ENCODE peak calls at places on chromosome 16, in nine cellular contexts. Y, O, R, L, Z, U, J, D and I are unnamed samples.

GRCh38 chr16:59758848-59759247 is 1024.7 kb upstream of the GOT2 start:
- DNase-seq in Y (no peak), O (no peak), R (no peak), L (no peak), Z (no peak), U (no peak), J (no peak), D (no peak), I (no peak)

GRCh38 chr16:48041861-48042435 is 113.8 kb downstream of the ABCC12 start:
- DNase-seq in Y (no peak), O (peak; percentile 34), R (no peak), L (no peak), Z (no peak), U (peak; percentile 18), J (no peak), D (no peak), I (no peak)

GRCh38 chr16:2308089-2308962 is 32.2 kb downstream of the ABCA3 start:
- DNase-seq in Y (no peak), O (no peak), R (no peak), L (no peak), Z (no peak), U (no peak), J (no peak), D (no peak), I (no peak)

GRCh38 chr16:71473891-71474290 is 11.8 kb upstream of the ZNF23 start:
- DNase-seq in Y (no peak), O (no peak), R (no peak), L (no peak), Z (no peak), U (no peak), J (no peak), D (no peak), I (no peak)

GRCh38 chr16:73213761-73214480 is 166.0 kb upstream of the ZFHX3 start:
- DNase-seq in Y (no peak), O (no peak), R (no peak), L (no peak), Z (no peak), U (no peak), J (no peak), D (no peak), I (no peak)

GRCh38 chr16:11627822-11628457 is 40.3 kb upstream of the SNN start:
- DNase-seq in Y (no peak), O (no peak), R (no peak), L (peak; percentile 74), Z (no peak), U (peak; percentile 25), J (no peak), D (no peak), I (peak; percentile 58)

GRCh38 chr16:79104567-79104966 is 496.0 kb downstream of the MAF start:
- DNase-seq in Y (no peak), O (no peak), R (no peak), L (no peak), Z (no peak), U (no peak), J (no peak), D (no peak), I (no peak)

GRCh38 chr16:54628796-54629625 is 301.7 kb upstream of the IRX5 start:
- DNase-seq in Y (no peak), O (peak; percentile 97), R (peak; percentile 39), L (no peak), Z (no peak), U (no peak), J (no peak), D (no peak), I (peak; percentile 89)

GRCh38 chr16:77838597-77839255 is 50.4 kb downstream of the VAT1L start:
- DNase-seq in Y (no peak), O (no peak), R (no peak), L (no peak), Z (no peak), U (no peak), J (no peak), D (no peak), I (no peak)

GRCh38 chr16:85245307-85246172 is 133.3 kb upstream of the CIBAR2 start:
- DNase-seq in Y (peak; percentile 82), O (peak; percentile 51), R (no peak), L (peak; percentile 83), Z (no peak), U (peak; percentile 84), J (peak; percentile 82), D (no peak), I (peak; percentile 44)

GRCh38 chr16:31253642-31254045 is 6.1 kb upstream of the ITGAM start:
- DNase-seq in Y (no peak), O (peak; percentile 23), R (no peak), L (no peak), Z (no peak), U (peak; percentile 74), J (no peak), D (no peak), I (peak; percentile 27)

GRCh38 chr16:31704138-31704537 is 169.5 kb upstream of the ZNF267 start:
- DNase-seq in Y (no peak), O (no peak), R (no peak), L (no peak), Z (no peak), U (no peak), J (no peak), D (no peak), I (no peak)

GRCh38 chr16:52677487-52677886 is 130.5 kb upstream of the TOX3 start:
- DNase-seq in Y (no peak), O (no peak), R (no peak), L (no peak), Z (no peak), U (no peak), J (no peak), D (no peak), I (peak; percentile 47)

DNA sequence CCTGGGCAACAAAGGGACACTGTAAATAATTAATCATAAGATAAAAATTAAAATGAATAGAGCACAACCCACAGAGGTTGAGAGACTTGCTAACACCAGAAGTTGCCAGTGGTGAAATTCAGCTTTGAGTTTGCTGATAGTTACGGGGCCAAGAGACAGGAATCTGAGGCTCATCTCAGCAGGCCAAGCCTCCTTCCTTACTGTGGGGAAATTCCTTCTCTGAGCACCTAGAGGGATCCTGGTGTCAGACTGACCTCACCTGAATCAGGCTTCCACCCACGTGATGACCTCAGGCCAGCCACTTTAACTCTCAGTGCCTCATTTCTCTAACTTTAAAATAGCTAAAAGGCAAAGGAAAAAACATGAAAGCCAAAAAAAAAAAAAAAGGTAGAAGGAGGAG is 4.7 kb downstream of the ABAT start:
- DNase-seq in Y (no peak), O (no peak), R (no peak), L (no peak), Z (no peak), U (no peak), J (no peak), D (no peak), I (no peak)
- TF ChIP-seq EP300 in Y (no peak), O (no peak), R (no peak), L (no peak), Z (no peak), U (no peak), J (no peak), D (no peak), I (no peak)

GRCh38 chr16:57478396-57479024 is 7.8 kb downstream of the DOK4 start:
- DNase-seq in Y (no peak), O (no peak), R (no peak), L (no peak), Z (no peak), U (no peak), J (no peak), D (no peak), I (no peak)

GRCh38 chr16:57480127-57480753 is 6.1 kb downstream of the DOK4 start:
- DNase-seq in Y (peak; percentile 62), O (peak; percentile 88), R (no peak), L (peak; percentile 83), Z (no peak), U (peak; percentile 80), J (no peak), D (no peak), I (peak; percentile 92)

GRCh38 chr16:57480754-57481230 is 5.5 kb downstream of the DOK4 start:
- DNase-seq in Y (peak; percentile 81), O (no peak), R (no peak), L (no peak), Z (no peak), U (no peak), J (no peak), D (no peak), I (no peak)

GRCh38 chr16:57479043-57479421 is 7.3 kb downstream of the DOK4 start:
- DNase-seq in Y (peak; percentile 64), O (no peak), R (no peak), L (no peak), Z (no peak), U (no peak), J (peak; percentile 56), D (no peak), I (no peak)

DNA sequence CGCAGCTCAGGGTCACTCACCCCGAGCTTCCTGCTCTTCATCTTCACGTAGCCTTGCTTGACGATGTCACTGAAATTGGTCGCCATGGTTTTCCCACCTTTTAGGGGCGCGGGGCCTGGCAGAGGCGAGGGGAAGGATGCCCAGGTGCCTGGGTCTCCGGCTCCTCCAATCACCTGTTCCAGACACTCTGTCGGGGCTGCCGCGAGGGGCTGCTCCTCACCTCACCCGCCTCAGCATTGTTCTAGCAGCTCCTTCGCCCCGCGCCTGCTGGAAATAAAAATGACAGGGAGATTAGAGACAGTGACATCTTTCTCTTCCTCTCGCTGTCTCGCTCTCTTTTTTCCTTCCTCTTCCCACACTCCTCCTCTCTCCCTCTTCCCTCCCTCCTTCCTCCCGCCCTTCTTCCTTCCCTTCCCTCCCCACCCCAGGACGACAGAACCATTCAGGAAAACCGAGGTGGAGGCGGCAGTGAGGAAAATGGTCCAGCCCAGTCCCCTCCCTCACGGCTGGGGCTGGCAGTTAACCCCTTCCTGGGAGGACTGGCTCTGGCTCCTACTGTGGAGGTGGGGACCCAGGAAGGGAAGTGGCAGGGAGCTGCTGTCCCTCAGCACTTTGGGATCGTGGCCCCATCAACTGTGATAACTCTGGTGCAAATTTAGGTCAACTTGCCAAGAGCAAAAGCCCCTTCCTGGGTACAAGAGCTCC is 6.7 kb downstream of the DOK4 start:
- DNase-seq in Y (peak; percentile 85), O (peak; percentile 60), R (no peak), L (no peak), Z (no peak), U (no peak), J (peak; percentile 83), D (no peak), I (peak; percentile 66)
- TF ChIP-seq POLR2AphosphoS5 in Y (no peak), O (no peak), R (no peak), L (no peak), Z (no peak), U (no peak), J (no peak), D (no peak), I (no peak)

DNA sequence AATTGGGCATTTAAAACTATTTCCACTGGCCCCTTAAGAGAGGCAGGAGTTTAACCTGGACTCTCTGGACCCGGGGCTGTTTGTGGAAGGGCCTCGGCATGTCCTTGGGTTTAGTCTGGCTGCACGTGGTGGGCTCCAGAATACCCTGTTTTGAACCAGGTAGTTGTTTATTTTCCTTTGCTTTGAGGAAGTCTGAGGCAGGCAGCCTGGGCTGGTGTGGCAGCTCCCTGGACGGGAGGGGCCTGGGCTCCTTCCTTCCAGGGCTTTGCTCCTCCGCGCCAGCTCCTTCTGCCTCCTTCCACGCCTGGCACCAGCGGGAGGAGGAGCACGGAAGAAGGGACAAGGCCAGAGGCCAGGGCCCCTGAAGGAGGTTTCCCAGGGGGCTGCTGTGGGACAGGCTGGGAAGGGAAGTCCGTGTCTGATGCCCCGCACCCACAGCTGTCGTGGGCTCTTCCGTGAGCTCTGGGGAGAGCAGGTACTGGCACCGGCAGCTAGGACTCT is 15.5 kb downstream of the BANP start:
- DNase-seq in Y (no peak), O (no peak), R (no peak), L (peak; percentile 73), Z (peak; percentile 82), U (no peak), J (no peak), D (no peak), I (peak; percentile 68)
- H3K4me3 ChIP-seq in Y (no peak overlapping the region), O (peak overlapping the region; percentile 15), R (peak overlapping the region; percentile 25), L (no peak overlapping the region), Z (peak overlapping the region; percentile 30), U (no peak overlapping the region), J (no peak overlapping the region), D (no peak overlapping the region), I (peak overlapping the region; percentile 4)

GRCh38 chr16:535446-536405 is 8.2 kb downstream of the CAPN15 start:
- DNase-seq in Y (no peak), O (no peak), R (no peak), L (no peak), Z (peak; percentile 90), U (peak; percentile 61), J (no peak), D (no peak), I (peak; percentile 81)
- TF ChIP-seq EP300 in Y (no peak), O (no peak), R (no peak), L (no peak), Z (no peak), U (no peak), J (no peak), D (no peak), I (no peak)